ENCODE peak calls at places on chromosomes 5 and 9, in ten cellular contexts. F is ovary; I is aorta; S is HEK293T; R is iPS DF 6.9; Q is caudate nucleus; G is effector memory CD4-positive, alpha-beta T cell; U is BE2C; V is stimulated activated CD8-positive, alpha-beta memory T cell treated with anti-CD3 and anti-CD28 coated beads, Interleukin-4, amount 100 ng/mL, for 24 hours; B is psoas muscle. J is an unnamed sample.

GRCh38 chr9:16180546-16180945 is 627.7 kb downstream of the CCDC171 start:
- DNase-seq in V (no peak), I (no peak), R (no peak), Q (no peak), F (no peak), S (no peak), G (no peak), U (no peak), B (no peak), J (no peak)

GRCh38 chr9:5949103-5949699 is 58.5 kb downstream of the MLANA start:
- DNase-seq in Q (no peak), S (no peak), V (no peak), F (no peak), R (no peak), I (no peak), U (no peak), B (no peak), G (peak), J (no peak)

GRCh38 chr5:107274576-107274975 is 396.2 kb downstream of the EFNA5 start:
- DNase-seq in V (no peak), S (no peak), U (no peak), R (no peak), F (no peak), G (no peak), B (no peak), I (no peak), Q (no peak), J (no peak)

GRCh38 chr9:89317282-89317681 is 1.0 kb upstream of the SECISBP2 start:
- DNase-seq in Q (no peak), V (no peak), G (no peak), I (no peak), B (no peak), R (no peak), U (no peak), S (no peak), F (no peak), J (no peak)

GRCh38 chr9:27485158-27485557 is 38.9 kb upstream of the IFNK start:
- DNase-seq in U (no peak), R (no peak), I (no peak), F (no peak), G (no peak), B (no peak), Q (no peak), S (no peak), V (no peak), J (no peak)

GRCh38 chr5:34062419-34062818 is 19.4 kb upstream of the C1QTNF3 start:
- DNase-seq in R (no peak), I (no peak), Q (no peak), B (no peak), F (no peak), V (no peak), S (no peak), G (no peak), U (no peak), J (no peak)

GRCh38 chr9:99185328-99185632 is 36.5 kb downstream of the ALG2 start:
- DNase-seq in Q (no peak), F (no peak), U (no peak), V (no peak), R (no peak), I (no peak), S (no peak), B (no peak), G (no peak), J (no peak)

GRCh38 chr9:132023409-132024180 is 56.1 kb downstream of the MED27 start:
- DNase-seq in F (no peak), G (no peak), B (no peak), S (no peak), I (no peak), Q (no peak), R (no peak), U (peak), V (no peak), J (no peak)

GRCh38 chr9:135372501-135373008 is 107.0 kb upstream of the PPP1R26 start:
- DNase-seq in B (no peak), G (no peak), F (no peak), S (no peak), V (no peak), I (no peak), R (no peak), U (no peak), Q (no peak), J (no peak)

GRCh38 chr5:18281947-18282557 is 647.8 kb downstream of the TAF11L14 start:
- DNase-seq in I (no peak), G (no peak), Q (no peak), U (no peak), B (no peak), F (no peak), V (no peak), S (peak), R (no peak), J (peak)

GRCh38 chr5:36724429-36725332 is 118.3 kb downstream of the SLC1A3 start:
- DNase-seq in S (peak), R (no peak), U (peak), V (no peak), B (peak), F (no peak), I (no peak), G (no peak), Q (peak), J (no peak)

GRCh38 chr9:5455181-5455580 is 4.8 kb downstream of the CD274 start:
- DNase-seq in Q (no peak), U (no peak), R (no peak), F (no peak), B (no peak), S (no peak), V (no peak), I (no peak), G (no peak), J (no peak)

GRCh38 chr5:135442387-135443256 is 4.5 kb downstream of the DCANP1 start:
- DNase-seq in R (no peak), Q (no peak), I (peak), V (no peak), F (no peak), B (no peak), U (no peak), S (no peak), G (no peak), J (no peak)